ENCODE peak calls at places on chromosomes 12 and 14, in eight cellular contexts. Z is vagina, J is adrenal gland, O is thyroid gland, X is endothelial cell of umbilical vein, C is HCT116, P is prostate gland, B is tibial nerve. I is an unnamed sample.

GRCh38 chr14:106308839-106309389 is 782.5 kb downstream of the TMEM121 start:
- DNase-seq in Z (no peak), J (no peak), O (no peak), X (no peak), C (no peak), P (no peak), B (no peak), I (peak; percentile 32)

GRCh38 chr12:109418848-109419474 is 58.1 kb downstream of the KCTD10 start:
- DNase-seq in Z (no peak), J (no peak), O (no peak), X (no peak), C (no peak), P (no peak), B (no peak), I (no peak)

GRCh38 chr12:78586790-78587189 is 277.8 kb upstream of the SYT1 start:
- DNase-seq in Z (no peak), J (no peak), O (no peak), X (no peak), C (no peak), P (no peak), B (no peak), I (no peak)

GRCh38 chr14:24312736-24313507 is 1.6 kb downstream of the LTB4R start:
- DNase-seq in Z (no peak), J (no peak), O (peak; percentile 55), X (peak; percentile 78), C (no peak), P (no peak), B (no peak), I (no peak)

GRCh38 chr12:93378373-93379310 is 917 bp downstream of the NUDT4 start:
- DNase-seq in Z (no peak), J (peak; percentile 39), O (peak; percentile 53), X (peak; percentile 52), C (no peak), P (no peak), B (peak; percentile 40), I (peak; percentile 37)

GRCh38 chr14:50312734-50313054 is 570 bp downstream of the DMAC2L start:
- DNase-seq in Z (no peak), J (no peak), O (no peak), X (no peak), C (no peak), P (peak; percentile 61), B (peak; percentile 18), I (no peak)

GRCh38 chr12:60266381-60266852 is 670.6 kb downstream of the SLC16A7 start:
- DNase-seq in Z (no peak), J (no peak), O (no peak), X (peak; percentile 69), C (peak; percentile 6), P (no peak), B (no peak), I (no peak)

GRCh38 chr12:67853204-67853603 is 136.0 kb upstream of the IFNG-AS1 start:
- DNase-seq in Z (no peak), J (no peak), O (no peak), X (no peak), C (no peak), P (no peak), B (no peak), I (no peak)

GRCh38 chr14:99590746-99591555 is 13.1 kb downstream of the CCDC85C start:
- DNase-seq in Z (no peak), J (peak; percentile 84), O (no peak), X (peak; percentile 85), C (no peak), P (no peak), B (no peak), I (no peak)

GRCh38 chr12:129532707-129533499 is 370.9 kb downstream of the TMEM132D start:
- DNase-seq in Z (no peak), J (no peak), O (no peak), X (no peak), C (no peak), P (no peak), B (no peak), I (no peak)

GRCh38 chr12:42791399-42791798 is 201.9 kb upstream of the PRICKLE1 start:
- DNase-seq in Z (no peak), J (no peak), O (no peak), X (no peak), C (no peak), P (no peak), B (no peak), I (no peak)

GRCh38 chr14:73773441-73774243 is 59.5 kb upstream of the PNMA1 start:
- DNase-seq in Z (no peak), J (no peak), O (no peak), X (no peak), C (no peak), P (no peak), B (no peak), I (no peak)

GRCh38 chr14:73774244-73774575 is 60.0 kb upstream of the PNMA1 start:
- DNase-seq in Z (no peak), J (no peak), O (no peak), X (no peak), C (no peak), P (no peak), B (no peak), I (no peak)

GRCh38 chr14:73775339-73776193 is 61.4 kb upstream of the PNMA1 start:
- DNase-seq in Z (no peak), J (no peak), O (no peak), X (no peak), C (no peak), P (no peak), B (no peak), I (no peak)

GRCh38 chr14:73776194-73776537 is 62.0 kb upstream of the PNMA1 start:
- DNase-seq in Z (no peak), J (no peak), O (no peak), X (no peak), C (no peak), P (no peak), B (no peak), I (no peak)

GRCh38 chr14:73774671-73775070 is 60.5 kb upstream of the PNMA1 start:
- DNase-seq in Z (no peak), J (no peak), O (no peak), X (no peak), C (no peak), P (no peak), B (no peak), I (no peak)
- H3K27ac ChIP-seq in Z (peak overlapping the region; percentile 35), J (no peak overlapping the region), O (no peak overlapping the region), X (no peak overlapping the region), C (no peak overlapping the region), P (no peak overlapping the region), B (peak overlapping the region; percentile 54), I (no peak overlapping the region)

DNA sequence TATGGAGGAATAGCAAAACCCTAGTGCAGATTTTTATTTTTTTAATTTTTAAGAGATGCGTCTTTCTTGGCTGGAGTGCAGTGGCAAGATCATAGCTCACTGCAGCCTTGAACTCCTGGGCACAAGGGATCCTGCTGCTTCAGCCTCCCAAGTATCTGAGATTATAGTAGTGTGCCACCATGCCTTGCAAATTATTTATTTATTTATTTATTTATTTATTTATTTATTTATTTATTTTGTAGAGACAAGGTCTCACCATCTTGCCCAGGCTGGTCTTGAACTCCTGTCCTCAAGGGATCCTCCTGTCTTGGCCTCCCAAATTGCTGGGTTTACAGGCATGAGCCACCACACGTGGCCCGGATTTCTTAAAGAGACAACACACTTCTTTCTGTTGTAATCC is 1158.8 kb downstream of the AACS start:
- DNase-seq in Z (no peak), J (no peak), O (no peak), X (no peak), C (no peak), P (no peak), B (no peak), I (no peak)
- TF ChIP-seq POLR2A in Z (no peak), J (no peak), O (no peak), X (no peak), C (no peak), P (no peak), B (no peak), I (no peak)

GRCh38 chr14:69260979-69261605 is 1.1 kb downstream of the GALNT16 start:
- DNase-seq in Z (no peak), J (peak; percentile 57), O (peak; percentile 37), X (no peak), C (no peak), P (peak; percentile 14), B (no peak), I (peak; percentile 24)

GRCh38 chr14:69263364-69263763 is 3.4 kb downstream of the GALNT16 start:
- DNase-seq in Z (peak; percentile 96), J (peak; percentile 38), O (peak; percentile 15), X (no peak), C (no peak), P (no peak), B (peak; percentile 72), I (peak; percentile 33)

GRCh38 chr14:69262516-69262915 is 2.6 kb downstream of the GALNT16 start:
- DNase-seq in Z (no peak), J (no peak), O (no peak), X (no peak), C (no peak), P (no peak), B (no peak), I (no peak)

GRCh38 chr14:69261761-69262331 is 1.9 kb downstream of the GALNT16 start:
- DNase-seq in Z (no peak), J (no peak), O (no peak), X (no peak), C (no peak), P (no peak), B (no peak), I (no peak)

DNA sequence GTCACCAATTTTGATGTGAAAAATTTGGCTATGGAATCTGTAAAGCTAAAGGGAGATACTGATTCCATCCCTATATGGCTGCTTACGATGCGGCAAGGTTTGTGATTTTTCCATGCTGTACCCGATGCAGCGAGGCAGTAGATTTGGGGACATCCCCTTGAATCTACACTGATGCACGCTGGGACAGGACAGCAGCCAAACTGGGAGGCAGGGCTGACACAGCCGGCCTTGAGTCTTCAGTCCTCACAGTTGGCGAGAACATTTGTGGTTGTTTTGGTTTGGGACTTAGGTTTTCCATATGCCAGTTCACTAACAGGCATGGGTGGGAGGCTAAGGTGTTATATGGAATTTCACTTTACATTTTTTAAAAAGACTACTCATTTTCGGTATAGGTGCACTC is 3.8 kb downstream of the GALNT16 start:
- DNase-seq in Z (no peak), J (peak; percentile 70), O (no peak), X (no peak), C (no peak), P (no peak), B (no peak), I (no peak)
- H3K4me3 ChIP-seq in Z (no peak overlapping the region), J (no peak overlapping the region), O (no peak overlapping the region), X (no peak overlapping the region), C (no peak overlapping the region), P (no peak overlapping the region), B (no peak overlapping the region), I (no peak overlapping the region)

DNA sequence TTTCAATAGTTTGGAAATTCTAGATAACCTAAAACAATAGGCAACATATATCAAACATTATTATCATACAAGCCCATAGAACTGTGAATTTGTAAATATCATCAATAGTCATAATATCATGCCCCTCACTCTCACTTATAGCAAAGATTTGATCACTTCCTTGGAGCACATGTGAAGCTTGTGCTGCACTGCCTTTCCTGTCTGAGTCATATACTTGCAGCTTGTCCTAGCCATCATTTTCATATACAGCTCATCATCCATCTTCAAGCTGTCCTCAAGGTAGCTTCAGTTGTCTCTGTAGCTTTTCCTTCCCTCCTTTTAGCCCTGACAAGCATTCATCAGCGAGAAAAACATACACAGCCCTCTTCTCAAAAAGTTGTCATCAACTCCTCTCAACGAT is 746.5 kb upstream of the FOXG1 start:
- DNase-seq in Z (no peak), J (no peak), O (no peak), X (no peak), C (no peak), P (no peak), B (no peak), I (no peak)
- H3K27ac ChIP-seq in Z (no peak overlapping the region), J (no peak overlapping the region), O (no peak overlapping the region), X (no peak overlapping the region), C (no peak overlapping the region), P (no peak overlapping the region), B (no peak overlapping the region), I (no peak overlapping the region)

I was measured in body of pancreas.